ENCODE peak calls at places on chromosomes 6 and 20, in nine cellular contexts. E is NCI-H2171 treated with DMSO at 0.1 percent for 48 hours; F is DMS153; O is lower lobe of right lung; A is CD8-positive, alpha-beta memory T cell; U is effector memory CD4-positive, alpha-beta T cell; W is AG08395; S is stimulated activated naive CD8-positive, alpha-beta T cell treated with anti-CD3 and anti-CD28 coated beads, Interleukin-15, Interleukin-2, amounts not matched to agents 100 U/mL and 50 U/mL, for 24 hours; D is NCI-H345. Y is an unnamed sample.

GRCh38 chr6:56827908-56828649 is 126.8 kb upstream of the BEND6 start:
- DNase-seq in E (no peak), F (no peak), O (no peak), A (no peak), U (no peak), W (no peak), S (no peak), D (no peak), Y (no peak)

GRCh38 chr6:52992980-52993379 is 2.1 kb downstream of the GSTA4 start:
- DNase-seq in E (no peak), F (no peak), O (no peak), A (no peak), U (no peak), W (no peak), S (no peak), D (no peak), Y (no peak)

GRCh38 chr6:34391711-34392496 is 565 bp downstream of the NUDT3 start:
- DNase-seq in E (peak; percentile 76), F (peak; percentile 21), O (peak; percentile 79), A (peak; percentile 50), U (peak; percentile 8), W (no peak), S (peak; percentile 63), D (peak; percentile 53), Y (peak; percentile 61)

GRCh38 chr6:82144852-82145332 is 102.7 kb downstream of the IBTK start:
- DNase-seq in E (peak; percentile 73), F (peak; percentile 66), O (no peak), A (no peak), U (no peak), W (peak; percentile 75), S (no peak), D (no peak), Y (peak; percentile 79)

GRCh38 chr6:156976144-156977088 is 199.2 kb downstream of the ARID1B start:
- DNase-seq in E (no peak), F (no peak), O (no peak), A (no peak), U (no peak), W (no peak), S (no peak), D (no peak), Y (no peak)

GRCh38 chr20:58850693-58851174 is at the start of gene GNAS-AS1:
- DNase-seq in E (peak; percentile 72), F (no peak), O (peak; percentile 74), A (peak; percentile 70), U (peak; percentile 47), W (peak; percentile 94), S (peak; percentile 88), D (no peak), Y (peak; percentile 99)

GRCh38 chr20:51095755-51096509 is 73.0 kb upstream of the KCNG1 start:
- DNase-seq in E (peak; percentile 10), F (peak; percentile 10), O (no peak), A (no peak), U (no peak), W (no peak), S (no peak), D (peak; percentile 45), Y (no peak)

GRCh38 chr6:124958759-124959354 is 3.4 kb upstream of the RNF217 start:
- DNase-seq in E (no peak), F (no peak), O (no peak), A (no peak), U (no peak), W (no peak), S (no peak), D (no peak), Y (no peak)

GRCh38 chr20:49310695-49311094 is 32.8 kb upstream of the ZNFX1 start:
- DNase-seq in E (no peak), F (no peak), O (no peak), A (no peak), U (no peak), W (no peak), S (no peak), D (no peak), Y (no peak)

GRCh38 chr6:156517090-156517489 is 260.1 kb upstream of the ARID1B start:
- DNase-seq in E (no peak), F (no peak), O (no peak), A (no peak), U (no peak), W (no peak), S (no peak), D (no peak), Y (no peak)

GRCh38 chr6:14239097-14239496 is 121.5 kb downstream of the CD83 start:
- DNase-seq in E (no peak), F (no peak), O (no peak), A (no peak), U (no peak), W (no peak), S (no peak), D (no peak), Y (no peak)

GRCh38 chr6:141212296-141212695 is 920.4 kb upstream of the GJE1 start:
- DNase-seq in E (peak; percentile 37), F (no peak), O (no peak), A (no peak), U (no peak), W (no peak), S (no peak), D (no peak), Y (no peak)

GRCh38 chr6:139597087-139597763 is 222.8 kb upstream of the CITED2 start:
- DNase-seq in E (no peak), F (no peak), O (no peak), A (no peak), U (no peak), W (no peak), S (no peak), D (no peak), Y (no peak)

GRCh38 chr20:63087236-63087871 is 80.6 kb upstream of the BHLHE23 start:
- DNase-seq in E (no peak), F (no peak), O (peak; percentile 20), A (no peak), U (no peak), W (no peak), S (no peak), D (no peak), Y (peak; percentile 84)

GRCh38 chr6:3456794-3457709 is at the start of gene SLC22A23:
- DNase-seq in E (peak; percentile 45), F (peak; percentile 53), O (peak; percentile 87), A (peak; percentile 43), U (peak; percentile 46), W (peak; percentile 78), S (peak; percentile 77), D (peak; percentile 49), Y (no peak)

GRCh38 chr6:37230104-37230503 is 27.5 kb upstream of the TBC1D22B start:
- DNase-seq in E (no peak), F (no peak), O (no peak), A (no peak), U (no peak), W (no peak), S (no peak), D (no peak), Y (no peak)

GRCh38 chr20:64131406-64131805 is 24.0 kb upstream of the NPBWR2 start:
- DNase-seq in E (peak; percentile 19), F (peak; percentile 36), O (peak; percentile 3), A (no peak), U (no peak), W (peak; percentile 53), S (no peak), D (peak; percentile 79), Y (peak; percentile 82)

GRCh38 chr6:74409447-74409846 is 713.4 kb downstream of the CD109 start:
- DNase-seq in E (no peak), F (peak; percentile 65), O (no peak), A (no peak), U (no peak), W (peak; percentile 48), S (no peak), D (no peak), Y (no peak)